ENCODE peak calls at places on chromosome 11, in seven cellular contexts. P is uterus; X is astrocyte of the cerebellum; A is right cardiac atrium; Q is head of caudate nucleus; H is SW480; G is stimulated activated CD4-positive, alpha-beta T cell treated with anti-CD3 and anti-CD28 coated beads, Interleukin-2, amount 100 ng/mL, for 48 hours. S is an unnamed sample.

GRCh38 chr11:60948251-60948650 is 3.7 kb downstream of the SLC15A3 start:
- DNase-seq in P (no peak), X (no peak), A (no peak), Q (no peak), H (no peak), G (no peak), S (no peak)

GRCh38 chr11:120339394-120339890 is 3.2 kb downstream of the ARHGEF12 start:
- DNase-seq in P (no peak), X (no peak), A (no peak), Q (peak), H (peak), G (no peak), S (no peak)

GRCh38 chr11:67463680-67464410 is 5.2 kb downstream of the TMEM134 start:
- DNase-seq in P (peak), X (no peak), A (peak), Q (no peak), H (peak), G (no peak), S (no peak)

GRCh38 chr11:78292109-78292803 is 103.5 kb downstream of the USP35 start:
- DNase-seq in P (no peak), X (no peak), A (no peak), Q (no peak), H (no peak), G (no peak), S (peak)

GRCh38 chr11:32437406-32438345 is 2.3 kb upstream of the WT1 start:
- DNase-seq in P (peak), X (no peak), A (no peak), Q (no peak), H (no peak), G (no peak), S (no peak)

GRCh38 chr11:62057069-62057468 is 66.7 kb upstream of the INCENP start:
- DNase-seq in P (no peak), X (no peak), A (no peak), Q (no peak), H (no peak), G (no peak), S (no peak)

GRCh38 chr11:19977941-19978340 is 182.3 kb downstream of the DBX1 start:
- DNase-seq in P (no peak), X (no peak), A (no peak), Q (no peak), H (no peak), G (no peak), S (no peak)

GRCh38 chr11:69637956-69638871 is 2.7 kb upstream of the CCND1 start:
- DNase-seq in P (no peak), X (no peak), A (peak), Q (no peak), H (peak), G (no peak), S (no peak)

GRCh38 chr11:6307879-6308278 is 12.4 kb downstream of the CAVIN3 start:
- DNase-seq in P (no peak), X (no peak), A (no peak), Q (no peak), H (no peak), G (no peak), S (no peak)

GRCh38 chr11:69261116-69261515 is 32.8 kb upstream of the MYEOV start:
- DNase-seq in P (no peak), X (no peak), A (no peak), Q (no peak), H (no peak), G (no peak), S (no peak)

GRCh38 chr11:46263120-46263519 is 14.3 kb upstream of the CREB3L1 start:
- DNase-seq in P (no peak), X (no peak), A (no peak), Q (no peak), H (no peak), G (no peak), S (no peak)

GRCh38 chr11:85947431-85948272 is 92.5 kb downstream of the CCDC83 start:
- DNase-seq in P (peak), X (peak), A (no peak), Q (no peak), H (no peak), G (peak), S (no peak)

GRCh38 chr11:64868904-64869570 is 9.4 kb downstream of the EHD1 start:
- DNase-seq in P (peak), X (peak), A (peak), Q (no peak), H (no peak), G (peak), S (no peak)

GRCh38 chr11:122362381-122362780 is 246.4 kb upstream of the BLID start:
- DNase-seq in P (no peak), X (no peak), A (no peak), Q (no peak), H (no peak), G (no peak), S (no peak)

GRCh38 chr11:119310682-119311052 is 6.3 kb downstream of the MCAM start:
- DNase-seq in P (no peak), X (no peak), A (no peak), Q (no peak), H (no peak), G (no peak), S (no peak)

GRCh38 chr11:69700278-69701140 is 3.3 kb downstream of the FGF19 start:
- DNase-seq in P (no peak), X (peak), A (peak), Q (peak), H (peak), G (no peak), S (no peak)

GRCh38 chr11:121614661-121615240 is 162.0 kb upstream of the SORL1-AS1 start:
- DNase-seq in P (no peak), X (no peak), A (no peak), Q (no peak), H (no peak), G (no peak), S (no peak)

GRCh38 chr11:133950874-133951483 is 5.8 kb downstream of the IGSF9B start:
- DNase-seq in P (no peak), X (no peak), A (peak), Q (no peak), H (no peak), G (no peak), S (no peak)

GRCh38 chr11:111586305-111586915 is 15.8 kb upstream of the SIK2 start:
- DNase-seq in P (peak), X (no peak), A (no peak), Q (no peak), H (peak), G (peak), S (no peak)

GRCh38 chr11:19326499-19326898 is 85.8 kb upstream of the E2F8 start:
- DNase-seq in P (no peak), X (no peak), A (no peak), Q (no peak), H (peak), G (no peak), S (no peak)

GRCh38 chr11:2150206-2150847 is 10.7 kb downstream of the INS start:
- DNase-seq in P (no peak), X (peak), A (no peak), Q (no peak), H (peak), G (no peak), S (no peak)

GRCh38 chr11:15307600-15307999 is 192.9 kb downstream of the INSC start:
- DNase-seq in P (no peak), X (no peak), A (no peak), Q (no peak), H (no peak), G (no peak), S (no peak)

GRCh38 chr11:117918366-117919255 is 10.6 kb downstream of the TMPRSS13 start:
- DNase-seq in P (peak), X (no peak), A (no peak), Q (no peak), H (no peak), G (no peak), S (no peak)

GRCh38 chr11:27863637-27864036 is 163.4 kb upstream of the BDNF start:
- DNase-seq in P (no peak), X (no peak), A (no peak), Q (no peak), H (no peak), G (no peak), S (no peak)

GRCh38 chr11:128884703-128885338 is 6.3 kb upstream of the KCNJ5 start:
- DNase-seq in P (peak), X (peak), A (no peak), Q (peak), H (peak), G (peak), S (no peak)

GRCh38 chr11:73988227-73988626 is 5.6 kb upstream of the UCP2 start:
- DNase-seq in P (no peak), X (no peak), A (no peak), Q (no peak), H (no peak), G (no peak), S (no peak)

GRCh38 chr11:62601364-62602140 is at the start of gene MTA2:
- DNase-seq in P (peak), X (peak), A (peak), Q (peak), H (peak), G (peak), S (peak)

GRCh38 chr11:64947202-64947814 is 11.6 kb upstream of the GPHA2 start:
- DNase-seq in P (no peak), X (no peak), A (no peak), Q (no peak), H (no peak), G (no peak), S (no peak)

GRCh38 chr11:115301029-115301428 is 203.2 kb downstream of the CADM1 start:
- DNase-seq in P (no peak), X (no peak), A (no peak), Q (no peak), H (no peak), G (no peak), S (no peak)

GRCh38 chr11:65609236-65609635 is 4.8 kb downstream of the MAP3K11 start:
- DNase-seq in P (no peak), X (no peak), A (no peak), Q (no peak), H (no peak), G (no peak), S (no peak)

GRCh38 chr11:123082977-123083376 is 21.0 kb upstream of the HSPA8 start:
- DNase-seq in P (no peak), X (no peak), A (no peak), Q (no peak), H (no peak), G (no peak), S (no peak)

GRCh38 chr11:94581926-94582325 is 14.8 kb downstream of the PIWIL4 start:
- DNase-seq in P (no peak), X (no peak), A (no peak), Q (no peak), H (no peak), G (no peak), S (no peak)

GRCh38 chr11:44229003-44229570 is 80.9 kb downstream of the ALX4 start:
- DNase-seq in P (no peak), X (no peak), A (no peak), Q (no peak), H (no peak), G (no peak), S (no peak)

GRCh38 chr11:87431386-87431785 is 393.7 kb downstream of the TMEM135 start:
- DNase-seq in P (no peak), X (no peak), A (no peak), Q (no peak), H (no peak), G (no peak), S (no peak)

GRCh38 chr11:65150513-65151271 is 16.4 kb upstream of the SYVN1 start:
- DNase-seq in P (peak), X (peak), A (peak), Q (peak), H (peak), G (peak), S (no peak)

GRCh38 chr11:117879516-117880480 is 3.3 kb upstream of the FXYD6 start:
- DNase-seq in P (no peak), X (no peak), A (no peak), Q (no peak), H (no peak), G (no peak), S (no peak)

GRCh38 chr11:18374956-18375355 is 19.4 kb upstream of the LDHA start:
- DNase-seq in P (no peak), X (no peak), A (no peak), Q (no peak), H (no peak), G (no peak), S (no peak)

GRCh38 chr11:16169541-16169940 is 186.8 kb downstream of the SOX6 start:
- DNase-seq in P (no peak), X (no peak), A (no peak), Q (no peak), H (no peak), G (no peak), S (no peak)

GRCh38 chr11:19432370-19433163 is 191.8 kb upstream of the E2F8 start:
- DNase-seq in P (no peak), X (peak), A (no peak), Q (no peak), H (peak), G (no peak), S (no peak)

GRCh38 chr11:116890193-116890592 is 52.8 kb upstream of the APOA1 start:
- DNase-seq in P (no peak), X (no peak), A (no peak), Q (no peak), H (no peak), G (no peak), S (no peak)

S was measured in activated effector memory CD4-positive, alpha-beta T cell treated with Interleukin-2 at 50 U/mL for 16 hours.